ENCODE peak calls at places on chromosomes 6 and 20, in nine cellular contexts. N is substantia nigra; A is effector memory CD8-positive, alpha-beta T cell; L is activated T-helper 1 cell treated with anti-CD3 and anti-CD28 coated beads, Interleukin-2, amount 50 U/mL, for 16 hours; D is HFFc6; C is activated CD4-positive, alpha-beta T cell treated with anti-CD3 and anti-CD28 coated beads, Interleukin-2, amount 50 U/mL, for 24 hours; S is renal cortical epithelial cell; R is SHP77 treated with DMSO at 0.1 percent for 48 hours; B is ACHN. I is an unnamed sample.

GRCh38 chr6:24494726-24495515 is at the start of gene ALDH5A1:
- DNase-seq in C (peak; percentile 72), B (peak; percentile 48), L (peak; percentile 63), S (peak; percentile 16), R (peak; percentile 40), D (no peak), A (peak; percentile 71), N (peak; percentile 32), I (peak; percentile 86)

GRCh38 chr6:6825986-6826901 is 237.7 kb downstream of the LY86 start:
- DNase-seq in B (no peak), D (no peak), R (peak; percentile 75), S (peak; percentile 27), C (no peak), L (no peak), A (no peak), N (no peak), I (peak; percentile 28)

GRCh38 chr20:57037689-57038088 is 228.8 kb downstream of the BMP7 start:
- DNase-seq in D (no peak), L (no peak), C (no peak), S (no peak), R (no peak), A (no peak), B (no peak), N (no peak), I (no peak)

GRCh38 chr20:45940053-45940452 is 5.6 kb downstream of the PCIF1 start:
- DNase-seq in R (no peak), A (no peak), N (no peak), C (no peak), S (no peak), D (no peak), B (no peak), L (no peak), I (no peak)

GRCh38 chr20:49668181-49668877 is 45.3 kb downstream of the B4GALT5 start:
- DNase-seq in L (peak; percentile 19), R (no peak), D (no peak), B (no peak), A (peak; percentile 90), C (no peak), S (peak; percentile 75), N (no peak), I (no peak)

GRCh38 chr6:4581468-4582420 is 194.5 kb upstream of the CDYL start:
- DNase-seq in N (no peak), D (peak; percentile 93), S (peak; percentile 66), C (no peak), R (no peak), L (no peak), B (peak; percentile 29), A (no peak), I (no peak)

GRCh38 chr20:1718604-1719384 is 61.2 kb upstream of the SIRPG start:
- DNase-seq in A (no peak), B (peak; percentile 19), C (no peak), R (no peak), N (no peak), D (peak; percentile 97), L (no peak), S (peak; percentile 37), I (no peak)

GRCh38 chr20:60271597-60271996 is 313.4 kb downstream of the CDH26 start:
- DNase-seq in N (no peak), D (no peak), S (no peak), B (peak; percentile 20), L (no peak), C (no peak), R (peak; percentile 10), A (no peak), I (no peak)

GRCh38 chr6:82015526-82015925 is 232.0 kb downstream of the IBTK start:
- DNase-seq in L (no peak), C (no peak), S (no peak), B (no peak), R (no peak), A (no peak), N (no peak), D (no peak), I (no peak)

GRCh38 chr6:17984822-17985660 is 2.4 kb downstream of the KIF13A start:
- DNase-seq in D (no peak), A (no peak), C (no peak), R (no peak), N (no peak), S (no peak), L (no peak), B (no peak), I (no peak)

GRCh38 chr20:54122189-54122588 is 51.6 kb downstream of the CYP24A1 start:
- DNase-seq in A (no peak), S (peak; percentile 100), D (peak; percentile 50), R (no peak), N (no peak), B (peak; percentile 38), C (no peak), L (no peak), I (no peak)

GRCh38 chr6:110990835-110991576 is 9.2 kb downstream of the RPF2 start:
- DNase-seq in S (no peak), C (no peak), D (no peak), L (no peak), B (no peak), A (no peak), R (no peak), N (no peak), I (peak; percentile 33)

GRCh38 chr20:38514947-38515346 is 42.3 kb downstream of the RALGAPB start:
- DNase-seq in C (no peak), D (no peak), S (no peak), R (no peak), B (no peak), L (no peak), A (no peak), N (no peak), I (no peak)

GRCh38 chr6:105257350-105257749 is 77.5 kb upstream of the POPDC3 start:
- DNase-seq in A (no peak), R (no peak), C (no peak), L (no peak), S (no peak), B (no peak), D (no peak), N (no peak), I (no peak)

GRCh38 chr20:43416591-43417228 is 41.0 kb upstream of the SRSF6 start:
- DNase-seq in N (no peak), B (no peak), R (no peak), A (no peak), S (no peak), C (no peak), D (no peak), L (no peak), I (no peak)

GRCh38 chr6:135576055-135576454 is 78.5 kb upstream of the AHI1 start:
- DNase-seq in B (no peak), S (peak; percentile 44), C (no peak), N (no peak), D (peak; percentile 41), L (no peak), A (no peak), R (no peak), I (no peak)

GRCh38 chr20:44370639-44371218 is 15.2 kb downstream of the HNF4A start:
- DNase-seq in A (no peak), S (no peak), N (no peak), B (no peak), D (no peak), R (peak; percentile 85), L (no peak), C (no peak), I (no peak)

GRCh38 chr6:16338577-16339262 is 100.3 kb downstream of the GMPR start:
- DNase-seq in L (no peak), N (no peak), A (no peak), D (peak; percentile 99), C (no peak), S (peak; percentile 95), B (peak; percentile 96), R (no peak), I (peak; percentile 68)

GRCh38 chr20:31260326-31260932 is 3.0 kb downstream of the DEFB115 start:
- DNase-seq in L (no peak), N (no peak), B (peak; percentile 46), A (no peak), R (peak; percentile 44), S (no peak), D (peak; percentile 2), C (no peak), I (no peak)

GRCh38 chr20:44993343-44993742 is 27.0 kb downstream of the STK4 start:
- DNase-seq in L (no peak), C (no peak), R (no peak), A (no peak), S (peak; percentile 56), D (no peak), N (no peak), B (peak; percentile 10), I (no peak)

GRCh38 chr20:37846573-37846972 is 56.4 kb upstream of the VSTM2L start:
- DNase-seq in L (no peak), B (no peak), A (no peak), D (no peak), C (no peak), R (no peak), N (no peak), S (no peak), I (no peak)

GRCh38 chr6:37096025-37096424 is 73.9 kb upstream of the PIM1 start:
- DNase-seq in R (no peak), C (no peak), L (no peak), A (no peak), S (peak; percentile 20), N (no peak), D (no peak), B (no peak), I (no peak)

GRCh38 chr20:3235661-3236324 is 3.2 kb downstream of the SLC4A11 start:
- DNase-seq in R (no peak), N (no peak), C (no peak), B (peak; percentile 57), S (peak; percentile 39), D (no peak), A (no peak), L (no peak), I (no peak)

GRCh38 chr6:10759312-10759839 is 11.8 kb downstream of the TMEM14B start:
- DNase-seq in A (no peak), B (peak; percentile 95), S (peak; percentile 95), C (no peak), L (no peak), N (no peak), D (peak; percentile 89), R (peak; percentile 3), I (no peak)

GRCh38 chr6:147508073-147508870 is at the start of gene SAMD5:
- DNase-seq in C (no peak), L (no peak), S (peak; percentile 33), A (no peak), R (no peak), N (no peak), D (peak; percentile 4), B (peak; percentile 53), I (peak; percentile 55)

GRCh38 chr6:119716668-119717270 is 367.2 kb upstream of the MAN1A1 start:
- DNase-seq in A (no peak), C (no peak), R (no peak), S (no peak), B (no peak), L (no peak), D (no peak), N (no peak), I (no peak)

GRCh38 chr6:154509421-154510143 is 903 bp downstream of the CNKSR3 start:
- DNase-seq in A (no peak), N (peak; percentile 52), L (no peak), D (no peak), C (no peak), B (peak; percentile 34), S (no peak), R (no peak), I (peak; percentile 36)

GRCh38 chr20:40462600-40462999 is 226.4 kb downstream of the MAFB start:
- DNase-seq in A (no peak), S (peak; percentile 21), B (no peak), L (no peak), C (no peak), N (no peak), R (no peak), D (no peak), I (no peak)

GRCh38 chr6:22062807-22063408 is 233.9 kb downstream of the PRL start:
- DNase-seq in A (no peak), N (peak; percentile 3), C (peak; percentile 13), R (no peak), L (no peak), B (no peak), D (no peak), S (no peak), I (peak; percentile 70)

GRCh38 chr6:105449756-105450390 is 47.0 kb upstream of the PREP start:
- DNase-seq in S (peak; percentile 64), C (no peak), B (no peak), N (no peak), D (no peak), R (no peak), L (no peak), A (no peak), I (no peak)